ENCODE peak calls at places on chromosomes 5 and 9, in seven cellular contexts. F is right lobe of liver, H is uterus, A is heart left ventricle, Q is transverse colon, J is IMR-90, D is A549. E is an unnamed sample.

GRCh38 chr5:139297439-139298133 is 4.0 kb downstream of the MATR3 start:
- DNase-seq in J (no peak), D (no peak), H (no peak), F (no peak), A (no peak), Q (no peak), E (no peak)

GRCh38 chr5:94746731-94747124 is 128.3 kb downstream of the SLF1 start:
- DNase-seq in H (no peak), Q (no peak), F (no peak), A (no peak), J (no peak), D (no peak), E (no peak)

GRCh38 chr5:1021136-1021968 is 12.8 kb downstream of the NKD2 start:
- DNase-seq in J (no peak), Q (no peak), F (peak), A (no peak), D (no peak), H (no peak), E (no peak)

GRCh38 chr5:180352116-180352975 is 790 bp downstream of the GFPT2 start:
- DNase-seq in J (no peak), H (peak), F (peak), Q (no peak), A (peak), D (peak), E (peak)

GRCh38 chr5:147084702-147085101 is 150.1 kb upstream of the STK32A start:
- DNase-seq in Q (no peak), D (no peak), F (no peak), J (no peak), H (no peak), A (no peak), E (no peak)

GRCh38 chr5:32586251-32586642 is 890 bp downstream of the SUB1 start:
- DNase-seq in A (no peak), D (no peak), F (no peak), J (no peak), Q (no peak), H (no peak), E (no peak)

GRCh38 chr9:115597330-115597729 is 479.4 kb upstream of the TNC start:
- DNase-seq in H (no peak), Q (no peak), J (no peak), A (no peak), F (no peak), D (no peak), E (no peak)

GRCh38 chr9:35193762-35194161 is 32.0 kb downstream of the UNC13B start:
- DNase-seq in J (peak), H (no peak), F (no peak), A (no peak), Q (no peak), D (no peak), E (no peak)

GRCh38 chr5:74894351-74894750 is 28.2 kb upstream of the FAM169A start:
- DNase-seq in H (no peak), J (no peak), F (no peak), D (no peak), A (no peak), Q (no peak), E (no peak)

GRCh38 chr5:65066385-65066784 is 297.7 kb downstream of the CWC27 start:
- DNase-seq in Q (no peak), D (no peak), A (no peak), H (no peak), F (no peak), J (no peak), E (no peak)

GRCh38 chr5:87339986-87340385 is 72.3 kb downstream of the RASA1 start:
- DNase-seq in H (no peak), D (no peak), Q (no peak), J (no peak), F (no peak), A (no peak), E (no peak)

GRCh38 chr5:159182691-159183090 is 26.7 kb downstream of the RNF145 start:
- DNase-seq in F (no peak), H (no peak), A (no peak), J (peak), D (no peak), Q (no peak), E (no peak)

GRCh38 chr5:1037671-1038416 is 29.2 kb downstream of the NKD2 start:
- DNase-seq in Q (no peak), J (no peak), A (peak), H (no peak), F (peak), D (no peak), E (no peak)

GRCh38 chr9:104969116-104969515 is 41.2 kb upstream of the ABCA1 start:
- DNase-seq in F (no peak), D (no peak), Q (no peak), H (no peak), A (no peak), J (no peak), E (no peak)

GRCh38 chr5:9507974-9508373 is 37.9 kb downstream of the SEMA5A start:
- DNase-seq in D (no peak), A (no peak), H (no peak), Q (no peak), F (no peak), J (peak), E (no peak)

GRCh38 chr9:8564960-8565359 is 765.4 kb upstream of the DMAC1 start:
- DNase-seq in H (no peak), D (no peak), F (no peak), J (no peak), Q (no peak), A (no peak), E (no peak)

GRCh38 chr9:97830884-97831829 is 21.9 kb upstream of the FOXE1 start:
- DNase-seq in D (no peak), J (no peak), Q (no peak), H (no peak), A (no peak), F (no peak), E (no peak)

GRCh38 chr9:126676685-126677143 is 63.0 kb downstream of the LMX1B start:
- DNase-seq in Q (no peak), H (no peak), D (no peak), F (peak), J (no peak), A (no peak), E (no peak)

GRCh38 chr5:95022967-95023695 is 261.8 kb downstream of the MCTP1 start:
- DNase-seq in A (no peak), F (no peak), Q (no peak), D (no peak), J (no peak), H (no peak), E (no peak)

GRCh38 chr9:124251188-124251587 is 6.6 kb upstream of the NEK6 start:
- DNase-seq in F (no peak), A (no peak), J (no peak), Q (no peak), D (no peak), H (no peak), E (no peak)

GRCh38 chr5:138981131-138981530 is 106.0 kb upstream of the LRRTM2 start:
- DNase-seq in J (peak), F (no peak), D (no peak), Q (no peak), H (no peak), A (no peak), E (no peak)

GRCh38 chr5:147519380-147519779 is 9.5 kb upstream of the DPYSL3 start:
- DNase-seq in A (no peak), D (no peak), H (no peak), J (no peak), Q (no peak), F (no peak), E (no peak)

GRCh38 chr9:214488-215448 is at the start of gene DOCK8:
- DNase-seq in D (peak), H (no peak), A (peak), F (peak), Q (peak), J (no peak), E (no peak)
- TF ChIP-seq POLR2A in D (no peak), H (no peak), A (peak), F (peak), Q (peak), J (no peak), E (no peak)

GRCh38 chr9:127809562-127810377 is 7.1 kb downstream of the FPGS start:
- DNase-seq in J (no peak), A (peak), Q (peak), H (no peak), D (no peak), F (peak), E (no peak)

GRCh38 chr9:127812009-127812408 is 9.3 kb downstream of the FPGS start:
- DNase-seq in Q (no peak), H (no peak), A (no peak), F (no peak), D (no peak), J (no peak), E (no peak)

GRCh38 chr9:127808347-127809001 is 5.8 kb downstream of the FPGS start:
- DNase-seq in Q (no peak), H (no peak), D (no peak), F (peak), J (no peak), A (no peak), E (no peak)

GRCh38 chr9:127809002-127809561 is 6.4 kb downstream of the FPGS start:
- DNase-seq in J (no peak), H (no peak), F (no peak), A (no peak), D (no peak), Q (no peak), E (no peak)

GRCh38 chr9:127810378-127811187 is 7.9 kb downstream of the FPGS start:
- DNase-seq in F (no peak), H (no peak), D (no peak), Q (no peak), J (no peak), A (no peak), E (no peak)
- TF ChIP-seq POLR2A in F (no peak), H (no peak), D (no peak), Q (no peak), J (no peak), A (no peak), E (no peak)

GRCh38 chr9:211557-211956 is 3.1 kb upstream of the DOCK8 start:
- DNase-seq in F (no peak), Q (no peak), J (no peak), H (peak), D (no peak), A (no peak), E (no peak)
- TF ChIP-seq POLR2A in F (no peak), Q (no peak), J (no peak), H (no peak), D (no peak), A (no peak), E (no peak)

DNA sequence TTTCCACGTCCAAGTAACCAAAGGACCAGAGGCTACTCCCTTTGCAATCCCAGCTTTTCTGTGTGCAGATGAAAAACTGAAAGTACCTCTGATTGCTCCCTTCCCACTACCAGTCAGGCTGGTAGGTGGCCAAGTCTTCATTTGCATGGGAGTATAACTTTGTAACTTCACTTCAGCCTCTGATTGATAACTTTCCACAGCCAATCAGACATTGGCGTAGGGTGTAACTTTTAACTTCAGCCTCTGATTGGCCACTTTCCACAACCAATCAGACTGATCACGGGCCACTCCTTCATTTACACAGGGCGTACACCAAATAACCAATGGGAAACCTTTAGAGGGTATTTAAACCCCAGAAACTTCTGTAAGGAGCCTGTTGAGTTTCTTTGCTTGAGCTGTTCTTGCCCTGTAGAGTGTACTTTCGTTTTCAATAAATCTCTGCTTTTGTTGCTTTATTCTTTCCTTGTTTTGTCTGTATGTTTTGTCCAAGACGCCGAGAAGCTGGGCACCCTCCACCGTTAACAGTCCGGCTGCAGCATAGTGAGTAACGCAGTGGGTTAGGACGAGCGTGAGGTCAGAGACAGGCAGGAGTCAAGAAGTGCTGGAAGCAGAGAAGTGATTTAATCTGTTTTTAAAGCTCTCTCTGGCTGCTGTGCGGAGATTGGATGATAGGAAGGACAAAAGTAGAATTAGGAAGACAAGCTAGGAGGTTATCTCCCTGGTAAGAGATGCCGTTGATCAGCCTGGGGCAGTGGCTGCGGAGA is 3.5 kb upstream of the EXOSC2 start:
- DNase-seq in D (peak), F (no peak), A (peak), J (peak), Q (peak), H (peak), E (peak)
- TF ChIP-seq POLR2A in D (peak), F (no peak), A (no peak), J (peak), Q (peak), H (peak), E (no peak)

GRCh38 chr5:173707392-173707791 is 90.9 kb upstream of the BOD1 start:
- DNase-seq in J (peak), D (no peak), A (peak), H (no peak), Q (no peak), F (no peak), E (peak)
- TF ChIP-seq POLR2A in J (no peak), D (no peak), A (no peak), H (no peak), Q (no peak), F (no peak), E (no peak)

GRCh38 chr5:160230686-160231527 is 1.6 kb downstream of the FABP6 start:
- DNase-seq in J (peak), A (no peak), F (no peak), Q (no peak), D (no peak), H (no peak), E (peak)
- TF ChIP-seq POLR2A in J (no peak), A (no peak), F (no peak), Q (no peak), D (no peak), H (no peak), E (no peak)

GRCh38 chr5:151080620-151081425 is at the start of gene TNIP1:
- DNase-seq in D (peak), A (peak), H (peak), Q (peak), J (peak), F (peak), E (peak)
- TF ChIP-seq POLR2A in D (peak), A (peak), H (peak), Q (peak), J (peak), F (peak), E (peak)